ENCODE peak calls at places on chromosomes 2 and 18, in six cellular contexts. One of them, this sample, is unnamed.

GRCh38 chr2:136008205-136008865 is 22.9 kb upstream of the DARS1 start:
- DNase-seq in adrenal gland: peak; percentile 40
- DNase-seq in heart left ventricle: peak; percentile 69
- DNase-seq in suprapubic skin: no peak
- DNase-seq in Peyer's patch: peak; percentile 82
- DNase-seq in transverse colon: peak; percentile 46
- DNase-seq in this sample: no peak

GRCh38 chr2:152241956-152242355 is 66.4 kb upstream of the STAM2 start:
- DNase-seq in transverse colon: no peak
- DNase-seq in heart left ventricle: no peak
- DNase-seq in Peyer's patch: no peak
- DNase-seq in suprapubic skin: no peak
- DNase-seq in adrenal gland: no peak
- DNase-seq in this sample: no peak

GRCh38 chr2:166179201-166179600 is 51.4 kb upstream of the SCN1A start:
- DNase-seq in transverse colon: no peak
- DNase-seq in heart left ventricle: no peak
- DNase-seq in adrenal gland: no peak
- DNase-seq in suprapubic skin: no peak
- DNase-seq in Peyer's patch: no peak
- DNase-seq in this sample: no peak

GRCh38 chr2:167134381-167135072 is 246.2 kb downstream of the XIRP2 start:
- DNase-seq in heart left ventricle: no peak
- DNase-seq in adrenal gland: no peak
- DNase-seq in Peyer's patch: no peak
- DNase-seq in suprapubic skin: no peak
- DNase-seq in transverse colon: no peak
- DNase-seq in this sample: peak; percentile 50

GRCh38 chr2:39623916-39624315 is 41.8 kb upstream of the TMEM178A start:
- DNase-seq in adrenal gland: no peak
- DNase-seq in heart left ventricle: no peak
- DNase-seq in transverse colon: no peak
- DNase-seq in Peyer's patch: no peak
- DNase-seq in suprapubic skin: no peak
- DNase-seq in this sample: no peak

GRCh38 chr18:702957-703659 is 9.3 kb downstream of the ENOSF1 start:
- DNase-seq in transverse colon: no peak
- DNase-seq in suprapubic skin: no peak
- DNase-seq in Peyer's patch: no peak
- DNase-seq in heart left ventricle: no peak
- DNase-seq in adrenal gland: peak; percentile 21
- DNase-seq in this sample: peak; percentile 61

GRCh38 chr2:19675003-19675629 is 226.7 kb downstream of the TTC32 start:
- DNase-seq in transverse colon: no peak
- DNase-seq in Peyer's patch: no peak
- DNase-seq in heart left ventricle: no peak
- DNase-seq in suprapubic skin: no peak
- DNase-seq in adrenal gland: no peak
- DNase-seq in this sample: no peak

GRCh38 chr18:2337552-2338141 is 233.7 kb downstream of the METTL4 start:
- DNase-seq in suprapubic skin: no peak
- DNase-seq in transverse colon: peak; percentile 19
- DNase-seq in adrenal gland: peak; percentile 26
- DNase-seq in Peyer's patch: peak; percentile 30
- DNase-seq in heart left ventricle: peak; percentile 23
- DNase-seq in this sample: no peak

GRCh38 chr2:120517790-120518469 is 172.0 kb downstream of the INHBB start:
- DNase-seq in suprapubic skin: no peak
- DNase-seq in heart left ventricle: no peak
- DNase-seq in transverse colon: no peak
- DNase-seq in adrenal gland: no peak
- DNase-seq in Peyer's patch: no peak
- DNase-seq in this sample: no peak

GRCh38 chr2:186770332-186770946 is 76.6 kb downstream of the FAM171B start:
- DNase-seq in transverse colon: no peak
- DNase-seq in suprapubic skin: no peak
- DNase-seq in adrenal gland: no peak
- DNase-seq in Peyer's patch: no peak
- DNase-seq in heart left ventricle: no peak
- DNase-seq in this sample: no peak

GRCh38 chr2:101125374-101125773 is 25.8 kb downstream of the TBC1D8 start:
- DNase-seq in heart left ventricle: no peak
- DNase-seq in suprapubic skin: no peak
- DNase-seq in transverse colon: no peak
- DNase-seq in adrenal gland: no peak
- DNase-seq in Peyer's patch: no peak
- DNase-seq in this sample: no peak

GRCh38 chr2:54455584-54456525 is at the start of gene SPTBN1:
- DNase-seq in heart left ventricle: peak; percentile 94
- DNase-seq in suprapubic skin: peak; percentile 94
- DNase-seq in transverse colon: peak; percentile 77
- DNase-seq in Peyer's patch: peak; percentile 29
- DNase-seq in adrenal gland: peak; percentile 92
- DNase-seq in this sample: peak; percentile 79

GRCh38 chr2:104332733-104333132 is 521.2 kb upstream of the POU3F3 start:
- DNase-seq in transverse colon: no peak
- DNase-seq in Peyer's patch: no peak
- DNase-seq in suprapubic skin: no peak
- DNase-seq in heart left ventricle: no peak
- DNase-seq in adrenal gland: no peak
- DNase-seq in this sample: no peak

GRCh38 chr2:170713280-170714155 is 1.6 kb upstream of the SP5 start:
- DNase-seq in suprapubic skin: no peak
- DNase-seq in heart left ventricle: no peak
- DNase-seq in Peyer's patch: no peak
- DNase-seq in transverse colon: peak; percentile 11
- DNase-seq in adrenal gland: no peak
- DNase-seq in this sample: no peak

GRCh38 chr18:35754464-35754863 is 172.9 kb downstream of the GALNT1 start:
- DNase-seq in adrenal gland: no peak
- DNase-seq in suprapubic skin: no peak
- DNase-seq in heart left ventricle: no peak
- DNase-seq in Peyer's patch: no peak
- DNase-seq in transverse colon: no peak
- DNase-seq in this sample: no peak

GRCh38 chr18:35755369-35755768 is 173.8 kb downstream of the GALNT1 start:
- DNase-seq in adrenal gland: no peak
- DNase-seq in heart left ventricle: no peak
- DNase-seq in Peyer's patch: no peak
- DNase-seq in suprapubic skin: no peak
- DNase-seq in transverse colon: no peak
- DNase-seq in this sample: no peak

GRCh38 chr18:35756506-35757117 is 175.1 kb downstream of the GALNT1 start:
- DNase-seq in heart left ventricle: no peak
- DNase-seq in suprapubic skin: no peak
- DNase-seq in transverse colon: peak; percentile 35
- DNase-seq in adrenal gland: peak; percentile 61
- DNase-seq in Peyer's patch: peak; percentile 28
- DNase-seq in this sample: peak; percentile 6

GRCh38 chr18:35750929-35751328 is 169.4 kb downstream of the GALNT1 start:
- DNase-seq in suprapubic skin: no peak
- DNase-seq in adrenal gland: no peak
- DNase-seq in Peyer's patch: no peak
- DNase-seq in transverse colon: no peak
- DNase-seq in heart left ventricle: no peak
- DNase-seq in this sample: no peak

DNA sequence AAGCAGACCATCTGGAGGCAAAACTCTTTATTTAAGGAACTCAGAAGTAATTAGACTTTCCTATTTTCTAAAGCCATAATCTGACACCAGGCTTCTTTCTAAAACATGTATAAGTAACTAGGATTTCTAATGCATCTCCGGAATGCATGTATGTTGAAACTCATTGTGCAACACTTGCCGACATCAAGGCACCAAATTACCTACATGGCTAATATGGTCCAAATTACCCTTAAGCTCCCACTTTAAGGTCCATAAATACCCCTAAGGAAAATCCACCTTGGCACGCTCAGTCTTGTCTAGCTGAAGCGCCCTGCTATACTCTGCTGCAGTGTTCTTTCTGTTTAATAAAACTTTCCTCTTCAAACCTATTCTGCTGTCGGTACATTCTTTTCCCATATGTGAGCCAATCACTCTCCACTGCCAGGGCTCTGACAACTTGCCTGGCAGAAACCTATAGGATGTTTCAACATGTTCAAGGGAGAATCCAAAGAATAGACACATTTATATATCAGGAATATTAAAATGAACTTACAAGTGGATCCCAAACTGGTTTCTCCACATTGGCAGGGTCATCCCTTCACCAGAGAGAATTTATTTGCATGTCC is 171.9 kb downstream of the GALNT1 start:
- DNase-seq in heart left ventricle: no peak
- DNase-seq in suprapubic skin: no peak
- DNase-seq in Peyer's patch: no peak
- DNase-seq in adrenal gland: no peak
- DNase-seq in transverse colon: no peak
- DNase-seq in this sample: no peak
- H3K27ac ChIP-seq in heart left ventricle: no peak overlapping the region
- H3K27ac ChIP-seq in suprapubic skin: peak overlapping the region; percentile 3
- H3K27ac ChIP-seq in Peyer's patch: no peak overlapping the region
- H3K27ac ChIP-seq in adrenal gland: no peak overlapping the region
- H3K27ac ChIP-seq in transverse colon: no peak overlapping the region
- H3K27ac ChIP-seq in this sample: no peak overlapping the region

DNA sequence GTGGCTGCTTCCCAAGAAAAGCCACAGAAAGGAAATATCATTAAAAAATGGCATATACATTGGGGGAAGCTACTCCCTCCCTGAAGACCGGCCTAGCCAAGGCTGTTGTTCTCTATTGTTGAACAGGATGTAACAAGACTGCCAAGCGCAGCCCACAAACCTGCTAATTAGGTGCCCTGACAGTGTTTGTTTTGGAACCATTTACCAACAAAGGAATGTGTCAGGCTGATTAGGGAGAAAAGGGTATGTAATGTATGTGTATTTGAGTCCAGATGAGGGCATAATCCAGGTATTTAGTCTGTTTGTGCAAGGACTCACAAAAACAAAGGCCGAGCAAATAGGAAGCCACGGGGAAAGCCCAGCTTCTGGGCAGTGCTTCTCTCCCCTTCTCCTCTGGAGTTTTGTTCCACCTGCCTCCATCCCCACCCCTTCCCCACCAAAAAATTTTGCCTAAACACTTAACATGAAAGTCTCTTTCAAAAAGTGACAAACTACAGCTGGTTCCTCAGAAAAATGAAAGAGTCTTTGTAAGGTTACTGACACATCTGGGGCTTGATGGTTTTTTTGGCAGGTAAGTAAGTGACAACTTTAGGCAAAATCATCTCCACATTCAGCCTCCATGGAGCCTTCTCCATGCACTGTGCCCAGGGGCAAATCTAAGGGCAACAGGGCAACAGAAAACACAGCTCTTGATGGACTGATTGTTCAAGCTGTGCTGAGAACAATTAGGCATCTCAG is 78.3 kb upstream of the FZD5 start:
- DNase-seq in Peyer's patch: no peak
- DNase-seq in transverse colon: peak; percentile 75
- DNase-seq in suprapubic skin: no peak
- DNase-seq in heart left ventricle: peak; percentile 41
- DNase-seq in adrenal gland: no peak
- DNase-seq in this sample: no peak
- H3K27ac ChIP-seq in Peyer's patch: peak overlapping the region; percentile 43
- H3K27ac ChIP-seq in transverse colon: peak overlapping the region; percentile 84
- H3K27ac ChIP-seq in suprapubic skin: no peak overlapping the region
- H3K27ac ChIP-seq in heart left ventricle: no peak overlapping the region
- H3K27ac ChIP-seq in adrenal gland: no peak overlapping the region
- H3K27ac ChIP-seq in this sample: no peak overlapping the region

DNA sequence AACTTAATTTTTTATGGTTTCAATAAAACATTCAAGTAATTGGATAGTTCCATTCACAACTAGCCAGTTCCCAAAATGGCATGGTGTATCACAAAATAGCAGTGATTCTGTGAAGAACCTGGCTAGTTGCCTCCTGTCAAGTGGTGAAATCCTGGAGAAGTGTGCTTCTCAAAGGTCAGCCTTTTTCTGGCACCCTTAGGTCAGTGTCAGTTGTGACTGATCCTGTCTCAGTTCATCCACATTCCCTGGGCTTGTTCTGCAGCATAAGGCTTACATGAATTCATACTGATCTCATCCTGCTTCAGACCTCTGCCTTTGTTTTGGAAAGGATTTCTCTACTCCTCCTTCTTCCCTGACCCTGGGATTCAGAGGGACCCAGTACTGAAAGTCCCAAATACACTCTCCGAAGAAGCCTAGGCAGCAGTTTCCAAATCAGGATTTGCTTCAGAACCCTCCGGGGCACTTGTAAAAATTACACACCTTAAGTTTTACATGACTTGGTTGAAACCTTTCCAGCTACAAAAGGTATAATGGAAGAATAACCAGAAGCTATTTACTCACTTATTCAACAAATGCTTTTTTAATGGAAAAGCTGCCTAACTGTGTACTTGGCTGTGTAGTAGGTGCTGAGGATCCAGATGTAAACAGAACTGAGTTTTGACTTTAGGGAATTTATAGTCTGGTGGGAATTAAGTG is 11.0 kb downstream of the MAP3K20 start:
- DNase-seq in heart left ventricle: no peak
- DNase-seq in Peyer's patch: no peak
- DNase-seq in suprapubic skin: no peak
- DNase-seq in adrenal gland: peak; percentile 33
- DNase-seq in transverse colon: no peak
- DNase-seq in this sample: no peak
- H3K27ac ChIP-seq in heart left ventricle: peak overlapping the region; percentile 74
- H3K27ac ChIP-seq in Peyer's patch: no peak overlapping the region
- H3K27ac ChIP-seq in suprapubic skin: peak overlapping the region; percentile 25
- H3K27ac ChIP-seq in adrenal gland: no peak overlapping the region
- H3K27ac ChIP-seq in transverse colon: peak overlapping the region; percentile 65
- H3K27ac ChIP-seq in this sample: peak overlapping the region; percentile 54

GRCh38 chr18:58315041-58315440 is 271.0 kb downstream of the NEDD4L start:
- DNase-seq in heart left ventricle: no peak
- DNase-seq in transverse colon: no peak
- DNase-seq in suprapubic skin: no peak
- DNase-seq in adrenal gland: peak; percentile 57
- DNase-seq in Peyer's patch: no peak
- DNase-seq in this sample: no peak

GRCh38 chr18:58316400-58316942 is 272.4 kb downstream of the NEDD4L start:
- DNase-seq in adrenal gland: no peak
- DNase-seq in Peyer's patch: no peak
- DNase-seq in suprapubic skin: no peak
- DNase-seq in transverse colon: no peak
- DNase-seq in heart left ventricle: no peak
- DNase-seq in this sample: no peak

GRCh38 chr18:58314284-58314683 is 270.3 kb downstream of the NEDD4L start:
- DNase-seq in Peyer's patch: no peak
- DNase-seq in adrenal gland: peak; percentile 95
- DNase-seq in suprapubic skin: no peak
- DNase-seq in heart left ventricle: peak; percentile 63
- DNase-seq in transverse colon: peak; percentile 37
- DNase-seq in this sample: peak; percentile 55

GRCh38 chr18:58315739-58316215 is 271.8 kb downstream of the NEDD4L start:
- DNase-seq in adrenal gland: peak; percentile 38
- DNase-seq in transverse colon: peak; percentile 61
- DNase-seq in heart left ventricle: peak; percentile 48
- DNase-seq in suprapubic skin: no peak
- DNase-seq in Peyer's patch: no peak
- DNase-seq in this sample: no peak

DNA sequence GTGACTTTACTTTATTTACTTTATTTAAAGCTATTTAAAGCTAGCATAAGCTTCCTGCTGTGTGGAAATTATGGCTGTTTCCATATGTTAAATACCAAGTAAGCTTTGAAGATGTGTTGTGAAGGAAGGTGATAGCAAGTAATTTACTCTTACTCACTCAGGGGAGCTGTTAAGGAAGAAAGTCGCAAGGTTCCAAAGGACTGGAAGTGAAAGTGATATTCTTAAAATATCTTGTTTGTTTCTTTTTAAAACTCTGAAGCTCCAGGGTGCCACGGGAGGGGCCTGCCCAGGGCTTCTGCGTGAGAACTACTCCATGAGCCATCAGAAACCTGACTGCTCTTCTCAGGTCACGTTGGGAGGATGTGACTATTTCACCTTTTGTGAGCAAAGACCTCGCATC is 272.9 kb downstream of the NEDD4L start:
- DNase-seq in heart left ventricle: no peak
- DNase-seq in Peyer's patch: no peak
- DNase-seq in suprapubic skin: no peak
- DNase-seq in adrenal gland: no peak
- DNase-seq in transverse colon: no peak
- DNase-seq in this sample: no peak
- H3K27ac ChIP-seq in heart left ventricle: peak overlapping the region; percentile 63
- H3K27ac ChIP-seq in Peyer's patch: peak overlapping the region; percentile 43
- H3K27ac ChIP-seq in suprapubic skin: no peak overlapping the region
- H3K27ac ChIP-seq in adrenal gland: no peak overlapping the region
- H3K27ac ChIP-seq in transverse colon: peak overlapping the region; percentile 57
- H3K27ac ChIP-seq in this sample: no peak overlapping the region